ENCODE peak calls at places on chromosome 2, in five cellular contexts. H is amniotic stem cell, C is iris pigment epithelial cell, K is adrenal gland, U is T-cell. B is an unnamed sample.

GRCh38 chr2:146984014-146984413 is 860.8 kb upstream of the ACVR2A start:
- DNase-seq in H (no peak), C (no peak), K (no peak), U (no peak), B (no peak)

GRCh38 chr2:86038291-86039081 is 67.2 kb downstream of the POLR1A start:
- DNase-seq in H (no peak), C (no peak), K (no peak), U (peak), B (peak)

GRCh38 chr2:118048396-118048795 is 34.5 kb upstream of the CCDC93 start:
- DNase-seq in H (no peak), C (peak), K (no peak), U (no peak), B (no peak)

GRCh38 chr2:199456383-199457146 is 1.2 kb downstream of the SATB2 start:
- DNase-seq in H (no peak), C (peak), K (no peak), U (no peak), B (no peak)

GRCh38 chr2:168798888-168799410 is 3.5 kb upstream of the NOSTRIN start:
- DNase-seq in H (no peak), C (no peak), K (no peak), U (no peak), B (no peak)

GRCh38 chr2:156340818-156341481 is 8.4 kb upstream of the NR4A2 start:
- DNase-seq in H (no peak), C (peak), K (no peak), U (no peak), B (peak)

GRCh38 chr2:212928681-212929080 is 222.7 kb downstream of the IKZF2 start:
- DNase-seq in H (no peak), C (peak), K (no peak), U (no peak), B (no peak)

GRCh38 chr2:146869328-146869727 is 975.5 kb upstream of the ACVR2A start:
- DNase-seq in H (no peak), C (no peak), K (no peak), U (no peak), B (no peak)

GRCh38 chr2:185618630-185619029 is 120.0 kb upstream of the FSIP2 start:
- DNase-seq in H (no peak), C (peak), K (no peak), U (no peak), B (no peak)

GRCh38 chr2:168740360-168740759 is 62.1 kb upstream of the NOSTRIN start:
- DNase-seq in H (no peak), C (peak), K (no peak), U (no peak), B (no peak)

B was measured in effector CD4-positive, alpha-beta T cell.